ENCODE peak calls at places on chromosomes 4 and X, in eight cellular contexts. T is BJ, D is AG04449, S is psoas muscle, W is astrocyte, R is GM23338, C is cardiac fibroblast, I is transverse colon. J is an unnamed sample.

GRCh38 chr4:76449824-76450223 is 14.8 kb downstream of the SHROOM3 start:
- DNase-seq in R (peak; percentile 30), D (no peak), I (no peak), C (peak; percentile 46), W (peak; percentile 42), T (no peak), S (no peak), J (peak; percentile 65)

GRCh38 chr4:10033191-10033881 is 12.0 kb upstream of the SLC2A9 start:
- DNase-seq in T (no peak), D (no peak), C (peak; percentile 86), I (no peak), R (no peak), S (peak; percentile 66), W (peak; percentile 80), J (peak; percentile 76)

GRCh38 chr4:186814535-186814934 is 90.9 kb upstream of the FAT1 start:
- DNase-seq in S (no peak), D (no peak), W (no peak), I (no peak), C (no peak), R (no peak), T (no peak), J (no peak)

GRCh38 chr4:107791902-107792301 is 32.8 kb upstream of the SGMS2 start:
- DNase-seq in D (no peak), I (no peak), C (peak; percentile 28), S (no peak), T (no peak), W (no peak), R (no peak), J (peak; percentile 12)

GRCh38 chr4:122152699-122153328 is 683 bp downstream of the BLTP1 start:
- DNase-seq in W (peak; percentile 25), D (no peak), I (peak; percentile 53), C (peak; percentile 30), T (no peak), S (peak; percentile 17), R (peak; percentile 55), J (peak; percentile 38)

GRCh38 chr4:92091335-92091734 is 212.4 kb upstream of the GRID2 start:
- DNase-seq in R (peak; percentile 76), W (no peak), C (peak; percentile 12), I (no peak), S (no peak), D (no peak), T (no peak), J (no peak)

GRCh38 chr4:2744576-2745270 is 11.4 kb downstream of the TNIP2 start:
- DNase-seq in R (no peak), D (no peak), I (no peak), T (no peak), W (no peak), C (no peak), S (no peak), J (no peak)

GRCh38 chr4:109497511-109497910 is 62.5 kb upstream of the MCUB start:
- DNase-seq in T (no peak), W (no peak), S (no peak), I (no peak), D (no peak), C (no peak), R (no peak), J (no peak)

GRCh38 chrX:111515298-111515697 is 3.9 kb downstream of the SERTM2 start:
- DNase-seq in R (no peak), D (no peak), S (no peak), T (no peak), C (no peak), W (no peak), I (no peak), J (no peak)

GRCh38 chrX:23578079-23578478 is 89.2 kb upstream of the PRDX4 start:
- DNase-seq in S (no peak), T (no peak), R (no peak), C (peak; percentile 38), D (no peak), W (peak; percentile 37), I (no peak), J (peak; percentile 4)

GRCh38 chr4:98491862-98492554 is 166.4 kb downstream of the TSPAN5 start:
- DNase-seq in I (no peak), R (peak; percentile 22), W (peak; percentile 92), D (peak; percentile 51), C (peak; percentile 32), T (no peak), S (no peak), J (no peak)

GRCh38 chr4:163164591-163164990 is 2.1 kb downstream of the NAF1 start:
- DNase-seq in W (peak; percentile 48), S (no peak), D (no peak), C (no peak), T (no peak), I (no peak), R (no peak), J (no peak)

GRCh38 chrX:14032383-14032782 is 2.7 kb upstream of the GEMIN8 start:
- DNase-seq in T (no peak), D (no peak), C (peak; percentile 70), I (peak; percentile 52), R (peak; percentile 73), S (no peak), W (no peak), J (peak; percentile 69)

GRCh38 chr4:12724520-12724919 is 759.6 kb downstream of the RAB28 start:
- DNase-seq in D (no peak), T (no peak), S (no peak), C (peak; percentile 23), R (peak; percentile 40), I (no peak), W (no peak), J (peak; percentile 45)

GRCh38 chr4:139833131-139833930 is 167.7 kb downstream of the MGST2 start:
- DNase-seq in D (no peak), W (no peak), T (no peak), S (no peak), I (no peak), C (no peak), R (peak; percentile 65), J (no peak)

GRCh38 chr4:37453004-37453360 is 208.4 kb downstream of the NWD2 start:
- DNase-seq in W (peak; percentile 63), I (peak; percentile 75), D (no peak), S (no peak), C (peak; percentile 82), R (peak; percentile 89), T (no peak), J (peak; percentile 82)
- TF ChIP-seq CTCF in W (peak; percentile 63), I (peak; percentile 36), D (peak; percentile 31), S (peak; percentile 37), C (peak; percentile 66), R (peak; percentile 89), T (peak; percentile 25), J (peak; percentile 67)

DNA sequence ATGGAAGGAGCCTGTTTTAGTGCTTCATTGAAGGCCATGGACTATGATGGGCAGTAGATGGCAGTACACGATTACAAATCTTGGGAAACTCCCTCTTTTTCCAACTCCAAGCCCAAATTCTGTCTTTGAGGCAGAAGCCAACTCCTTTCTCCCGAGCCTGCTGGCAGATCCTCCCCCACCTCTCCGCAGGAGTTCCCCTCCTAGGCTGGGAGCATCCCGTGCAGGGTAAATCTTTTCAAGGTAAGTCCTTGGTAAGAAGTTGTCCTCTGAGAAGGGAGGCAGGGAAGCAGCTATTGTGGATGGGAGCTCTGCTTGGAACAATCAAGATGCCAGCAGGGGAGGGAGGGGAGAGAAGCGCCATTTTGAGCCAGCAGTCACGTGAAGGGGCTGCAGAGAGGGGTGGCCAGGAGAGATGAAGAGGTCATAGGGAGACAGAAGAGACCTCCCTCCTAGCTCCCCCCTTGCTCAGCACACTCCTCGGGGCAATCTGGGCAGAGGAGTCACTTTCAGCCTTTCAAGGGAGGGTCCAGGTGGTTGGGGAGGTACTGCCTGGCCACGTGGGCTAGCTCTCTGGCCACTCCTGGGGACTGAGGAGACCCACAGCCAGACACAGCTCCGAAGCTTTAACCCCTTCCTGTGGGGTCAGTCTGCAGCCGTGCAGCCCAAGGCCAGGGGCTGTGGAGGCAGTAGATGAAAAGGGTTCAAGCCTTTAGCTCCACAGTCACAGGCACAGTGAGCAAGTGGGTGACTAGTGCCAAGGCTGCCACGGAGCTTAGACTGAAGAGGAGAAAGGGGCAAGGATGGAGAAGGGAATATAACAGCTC is 9.6 kb downstream of the CC2D2A start:
- DNase-seq in S (no peak), I (no peak), T (peak; percentile 56), C (peak; percentile 94), R (peak; percentile 93), D (peak; percentile 42), W (peak; percentile 75), J (peak; percentile 94)
- H3K4me3 ChIP-seq in S (peak overlapping the region; percentile 48), I (peak overlapping the region; percentile 21), T (peak overlapping the region; percentile 49), C (peak overlapping the region; percentile 48), R (peak overlapping the region; percentile 53), D (peak overlapping the region; percentile 68), W (peak overlapping the region; percentile 70), J (peak overlapping the region; percentile 64)

DNA sequence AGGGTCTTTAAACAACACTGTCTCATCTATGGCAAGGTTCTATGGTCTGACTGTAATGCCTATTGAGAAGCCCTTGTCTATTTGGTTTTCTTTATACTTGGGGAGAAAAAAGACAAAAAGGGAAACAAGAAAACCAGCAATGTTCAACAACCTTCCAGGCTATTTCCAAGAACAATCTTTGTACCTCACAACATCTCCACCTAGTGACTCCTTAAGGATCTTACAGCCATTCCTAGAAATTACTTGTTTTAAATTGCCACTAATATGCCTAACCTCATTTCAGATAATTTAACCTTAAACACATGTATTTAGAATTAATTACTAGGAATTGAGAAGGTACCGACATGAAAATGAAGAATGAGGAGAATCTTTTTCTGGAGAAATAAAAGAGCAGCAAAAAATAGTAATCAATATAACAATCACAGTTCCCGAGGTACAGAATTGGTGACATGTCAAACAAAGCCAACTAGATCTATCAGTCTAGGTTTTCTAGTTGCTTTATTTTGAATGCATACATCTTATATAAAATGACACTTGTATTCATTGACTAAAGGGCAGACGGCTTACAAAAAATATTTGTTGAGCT is 1.6 kb upstream of the RBM46 start:
- DNase-seq in C (peak; percentile 72), I (no peak), W (peak; percentile 17), S (no peak), R (peak; percentile 69), T (no peak), D (no peak), J (peak; percentile 71)
- TF ChIP-seq CTCF in C (peak; percentile 60), I (peak; percentile 43), W (peak; percentile 55), S (no peak), R (peak; percentile 68), T (peak; percentile 66), D (peak; percentile 39), J (peak; percentile 73)

GRCh38 chr4:142044271-142044670 is 407.9 kb downstream of the IL15 start:
- DNase-seq in R (peak; percentile 36), I (no peak), C (peak; percentile 15), T (no peak), W (peak; percentile 36), S (no peak), D (no peak), J (peak; percentile 20)

GRCh38 chr4:142041788-142042187 is 405.4 kb downstream of the IL15 start:
- DNase-seq in R (no peak), D (no peak), S (no peak), T (no peak), C (no peak), I (no peak), W (no peak), J (no peak)

GRCh38 chr4:142036795-142037583 is 400.6 kb downstream of the IL15 start:
- DNase-seq in S (no peak), W (peak; percentile 62), C (peak; percentile 65), I (no peak), R (no peak), D (no peak), T (no peak), J (no peak)

GRCh38 chr4:142043509-142043908 is 407.1 kb downstream of the IL15 start:
- DNase-seq in S (no peak), W (peak; percentile 57), I (no peak), R (no peak), C (peak; percentile 51), D (no peak), T (peak; percentile 41), J (peak; percentile 9)

DNA sequence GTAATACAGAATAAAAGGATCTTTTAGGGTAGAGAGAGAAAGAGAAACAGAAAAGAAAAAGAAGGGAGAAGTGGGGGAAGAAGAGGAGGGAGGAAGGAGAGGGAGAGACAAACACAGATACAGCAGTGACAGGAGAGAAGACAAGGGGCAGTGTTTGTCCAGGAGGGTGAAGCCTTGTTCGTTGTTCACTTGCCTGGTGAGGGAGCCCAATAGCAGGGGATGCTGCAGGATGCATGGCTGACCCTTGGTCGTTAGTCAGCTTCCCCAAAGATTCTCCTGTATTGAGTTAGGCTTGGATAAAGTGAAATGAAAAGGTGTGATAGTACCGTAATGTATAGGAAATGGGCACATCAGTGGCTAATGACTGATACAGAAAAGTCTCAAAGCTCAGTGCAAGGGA is 403.7 kb downstream of the IL15 start:
- DNase-seq in I (no peak), D (no peak), S (no peak), C (no peak), T (no peak), R (peak; percentile 39), W (no peak), J (no peak)
- H3K4me3 ChIP-seq in I (no peak overlapping the region), D (no peak overlapping the region), S (no peak overlapping the region), C (no peak overlapping the region), T (no peak overlapping the region), R (no peak overlapping the region), W (no peak overlapping the region), J (no peak overlapping the region)